ENCODE peak calls at places on chromosomes 12 and 14, in ten cellular contexts. L is gastrocnemius medialis, U is left ventricle myocardium inferior, H is tibial artery, T is pancreas, W is heart right ventricle, Q is cardiac muscle cell, B is spleen, X is neural progenitor cell, Z is colonic mucosa. K is an unnamed sample. For H3K9me3, the result is how much of the 10 kb centered on the place peaks cover.

GRCh38 chr12:85350356-85350755 is 70.3 kb downstream of the ALX1 start:
- DNase-seq in L (no peak), U (no peak), H (no peak), T (no peak), W (no peak), Q (no peak), B (no peak), X (peak), Z (no peak), K (no peak)

GRCh38 chr12:116524964-116525379 is 34.2 kb upstream of the MAP1LC3B2 start:
- DNase-seq in L (no peak), U (no peak), H (no peak), T (no peak), W (no peak), Q (peak), B (no peak), X (peak), Z (no peak), K (no peak)

GRCh38 chr14:68401320-68401719 is 391.5 kb downstream of the ZFP36L1 start:
- DNase-seq in L (no peak), U (no peak), H (no peak), T (no peak), W (no peak), Q (peak), B (no peak), X (no peak), Z (no peak), K (no peak)

GRCh38 chr14:69996197-69996596 is 117.0 kb downstream of the SMOC1 start:
- DNase-seq in L (no peak), U (no peak), H (no peak), T (no peak), W (no peak), Q (peak), B (no peak), X (no peak), Z (no peak), K (no peak)

GRCh38 chr14:95515080-95515489 is 1.4 kb downstream of the SYNE3 start:
- DNase-seq in L (peak), U (peak), H (peak), T (no peak), W (no peak), Q (peak), B (peak), X (peak), Z (no peak), K (peak)

GRCh38 chr12:98780261-98780660 is 135.2 kb downstream of the APAF1 start:
- DNase-seq in L (no peak), U (no peak), H (no peak), T (no peak), W (no peak), Q (no peak), B (no peak), X (no peak), Z (no peak), K (no peak)

GRCh38 chr12:85627584-85627983 is 208.6 kb downstream of the RASSF9 start:
- DNase-seq in L (no peak), U (no peak), H (no peak), T (no peak), W (no peak), Q (peak), B (no peak), X (no peak), Z (no peak), K (no peak)

GRCh38 chr12:20370001-20370381 is 1.7 kb downstream of the PDE3A start:
- DNase-seq in L (peak), U (peak), H (peak), T (peak), W (peak), Q (peak), B (peak), X (peak), Z (peak), K (peak)

GRCh38 chr12:63064080-63064479 is 86.9 kb downstream of the AVPR1A start:
- DNase-seq in L (no peak), U (no peak), H (no peak), T (no peak), W (no peak), Q (peak), B (no peak), X (no peak), Z (no peak), K (no peak)

GRCh38 chr14:74510955-74511354 is 17.4 kb downstream of the ISCA2 start:
- DNase-seq in L (no peak), U (no peak), H (peak), T (no peak), W (no peak), Q (no peak), B (peak), X (no peak), Z (no peak), K (no peak)

GRCh38 chr12:84969226-84969625 is 56.6 kb upstream of the SLC6A15 start:
- DNase-seq in L (no peak), U (no peak), H (no peak), T (no peak), W (no peak), Q (no peak), B (no peak), X (no peak), Z (no peak), K (no peak)

GRCh38 chr12:27555316-27555715 is 31.3 kb downstream of the PPFIBP1 start:
- DNase-seq in L (no peak), U (no peak), H (no peak), T (no peak), W (no peak), Q (no peak), B (no peak), X (no peak), Z (no peak), K (no peak)

GRCh38 chr14:94831085-94831484 is 61.2 kb upstream of the GSC start:
- DNase-seq in L (no peak), U (no peak), H (no peak), T (no peak), W (no peak), Q (no peak), B (no peak), X (no peak), Z (no peak), K (no peak)

GRCh38 chr12:23834076-23834475 is 115.4 kb downstream of the SOX5 start:
- DNase-seq in L (no peak), U (no peak), H (no peak), T (no peak), W (no peak), Q (peak), B (no peak), X (no peak), Z (no peak), K (no peak)

GRCh38 chr12:104578453-104578852 is 121.7 kb downstream of the CHST11 start:
- DNase-seq in L (no peak), U (no peak), H (no peak), T (no peak), W (no peak), Q (peak), B (no peak), X (peak), Z (no peak), K (no peak)

GRCh38 chr12:92078167-92079053 is 67.2 kb downstream of the BTG1 start:
- DNase-seq in L (peak), U (no peak), H (peak), T (no peak), W (no peak), Q (peak), B (no peak), X (no peak), Z (no peak), K (no peak)

GRCh38 chr12:117025481-117026151 is 73.6 kb downstream of the TESC start:
- DNase-seq in L (peak), U (peak), H (peak), T (peak), W (peak), Q (peak), B (peak), X (peak), Z (peak), K (peak)

GRCh38 chr12:102526701-102527100 is 46.3 kb upstream of the IGF1 start:
- DNase-seq in L (no peak), U (no peak), H (no peak), T (no peak), W (no peak), Q (peak), B (no peak), X (no peak), Z (no peak), K (no peak)

GRCh38 chr12:111262277-111262676 is 106.6 kb downstream of the PHETA1 start:
- DNase-seq in L (no peak), U (no peak), H (no peak), T (no peak), W (no peak), Q (no peak), B (no peak), X (no peak), Z (no peak), K (no peak)

GRCh38 chr12:130752692-130753230 is 36.7 kb upstream of the RIMBP2 start:
- DNase-seq in L (no peak), U (no peak), H (no peak), T (no peak), W (no peak), Q (no peak), B (no peak), X (peak), Z (no peak), K (no peak)

GRCh38 chr12:91418691-91419090 is 236.1 kb upstream of the DCN start:
- DNase-seq in L (no peak), U (no peak), H (no peak), T (no peak), W (no peak), Q (no peak), B (no peak), X (no peak), Z (no peak), K (no peak)

GRCh38 chr12:46938071-46938678 is 112.4 kb upstream of the SLC38A4 start:
- DNase-seq in L (no peak), U (no peak), H (no peak), T (no peak), W (no peak), Q (no peak), B (no peak), X (no peak), Z (no peak), K (no peak)

GRCh38 chr14:61710853-61711817 is 15.8 kb downstream of the HIF1A start:
- DNase-seq in L (no peak), U (no peak), H (no peak), T (no peak), W (no peak), Q (peak), B (peak), X (no peak), Z (no peak), K (no peak)

GRCh38 chr14:100641274-100641860 is 54.1 kb upstream of the BEGAIN start:
- DNase-seq in L (no peak), U (no peak), H (no peak), T (no peak), W (no peak), Q (no peak), B (peak), X (no peak), Z (no peak), K (peak)

GRCh38 chr12:6951551-6952120 is 480 bp downstream of the PTPN6 start:
- DNase-seq in L (no peak), U (no peak), H (no peak), T (no peak), W (no peak), Q (no peak), B (no peak), X (no peak), Z (no peak), K (no peak)

GRCh38 chr12:54025507-54026393 is 2.5 kb upstream of the HOXC6 start:
- DNase-seq in L (no peak), U (no peak), H (no peak), T (no peak), W (no peak), Q (no peak), B (no peak), X (no peak), Z (no peak), K (no peak)

GRCh38 chr14:71675126-71675901 is 256.9 kb upstream of the RGS6 start:
- DNase-seq in L (no peak), U (no peak), H (no peak), T (no peak), W (no peak), Q (no peak), B (no peak), X (peak), Z (no peak), K (no peak)

GRCh38 chr12:91194500-91194899 is 11.9 kb upstream of the DCN start:
- DNase-seq in L (no peak), U (no peak), H (no peak), T (no peak), W (no peak), Q (peak), B (no peak), X (no peak), Z (no peak), K (no peak)

GRCh38 chr12:8644345-8645248 is 18.0 kb downstream of the MFAP5 start:
- DNase-seq in L (no peak), U (no peak), H (no peak), T (no peak), W (no peak), Q (peak), B (no peak), X (no peak), Z (no peak), K (no peak)

GRCh38 chr12:2691001-2691339 is 103.8 kb upstream of the FKBP4 start:
- DNase-seq in L (no peak), U (no peak), H (no peak), T (no peak), W (no peak), Q (peak), B (peak), X (peak), Z (peak), K (peak)
- TF ChIP-seq CTCF in L (no peak), U (no peak), H (no peak), T (no peak), W (no peak), Q (peak), B (no peak), X (peak), Z (no peak), K (no peak)

DNA sequence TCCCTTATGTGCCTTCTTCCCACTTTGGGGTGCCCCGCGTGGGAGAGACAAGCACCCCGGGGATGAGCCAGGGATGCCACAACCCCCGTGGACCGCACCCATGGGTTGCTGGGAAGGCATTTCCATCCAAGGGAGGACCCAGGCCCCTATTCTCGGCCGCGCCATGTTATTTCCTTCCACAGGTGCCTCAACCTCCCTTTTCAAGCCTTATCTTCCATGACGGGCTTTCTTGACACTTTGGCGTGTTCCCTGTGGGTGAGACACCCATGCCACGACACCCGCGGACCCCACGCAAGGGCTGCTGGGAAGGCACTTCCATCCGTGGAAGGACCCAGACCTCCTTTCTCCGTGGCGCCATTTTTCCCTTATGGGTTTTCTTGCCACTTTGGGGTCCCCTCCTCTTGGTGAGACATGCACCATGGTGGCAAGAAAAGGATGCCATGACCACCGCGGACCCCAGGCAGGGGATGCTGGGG is 269.2 kb downstream of the ALG10 start:
- DNase-seq in L (no peak), U (peak), H (no peak), T (no peak), W (no peak), Q (no peak), B (peak), X (no peak), Z (no peak), K (peak)
- H3K9me3 ChIP-seq in L (under half), U (under half), H (under half), T (under half), W (under half), Q (under half), B (half or more), X (under half), Z (under half), K (half or more)

GRCh38 chr12:107564946-107565345 is 120.7 kb upstream of the PWP1 start:
- DNase-seq in L (no peak), U (no peak), H (no peak), T (no peak), W (no peak), Q (no peak), B (no peak), X (peak), Z (no peak), K (no peak)
- TF ChIP-seq CTCF in L (no peak), U (peak), H (no peak), T (no peak), W (no peak), Q (no peak), B (no peak), X (peak), Z (no peak), K (no peak)

GRCh38 chr14:79825046-79825521 is 386.2 kb downstream of the DIO2 start:
- DNase-seq in L (no peak), U (no peak), H (peak), T (peak), W (peak), Q (peak), B (no peak), X (no peak), Z (no peak), K (no peak)
- H3K9me3 ChIP-seq in L (under half), U (under half), H (under half), T (under half), W (under half), Q (under half), B (under half), X (under half), Z (under half), K (under half)

GRCh38 chr12:67091204-67091603 is 178.0 kb upstream of the CAND1 start:
- DNase-seq in L (no peak), U (no peak), H (no peak), T (peak), W (no peak), Q (no peak), B (no peak), X (no peak), Z (no peak), K (no peak)
- TF ChIP-seq CTCF in L (no peak), U (no peak), H (no peak), T (no peak), W (no peak), Q (no peak), B (no peak), X (no peak), Z (no peak), K (no peak)

GRCh38 chr12:114439833-114440449 is 34.0 kb upstream of the TBX5 start:
- DNase-seq in L (no peak), U (no peak), H (no peak), T (no peak), W (no peak), Q (no peak), B (no peak), X (peak), Z (no peak), K (no peak)
- H3K9me3 ChIP-seq in L (under half), U (under half), H (under half), T (under half), W (under half), Q (under half), B (under half), X (under half), Z (under half), K (under half)

DNA sequence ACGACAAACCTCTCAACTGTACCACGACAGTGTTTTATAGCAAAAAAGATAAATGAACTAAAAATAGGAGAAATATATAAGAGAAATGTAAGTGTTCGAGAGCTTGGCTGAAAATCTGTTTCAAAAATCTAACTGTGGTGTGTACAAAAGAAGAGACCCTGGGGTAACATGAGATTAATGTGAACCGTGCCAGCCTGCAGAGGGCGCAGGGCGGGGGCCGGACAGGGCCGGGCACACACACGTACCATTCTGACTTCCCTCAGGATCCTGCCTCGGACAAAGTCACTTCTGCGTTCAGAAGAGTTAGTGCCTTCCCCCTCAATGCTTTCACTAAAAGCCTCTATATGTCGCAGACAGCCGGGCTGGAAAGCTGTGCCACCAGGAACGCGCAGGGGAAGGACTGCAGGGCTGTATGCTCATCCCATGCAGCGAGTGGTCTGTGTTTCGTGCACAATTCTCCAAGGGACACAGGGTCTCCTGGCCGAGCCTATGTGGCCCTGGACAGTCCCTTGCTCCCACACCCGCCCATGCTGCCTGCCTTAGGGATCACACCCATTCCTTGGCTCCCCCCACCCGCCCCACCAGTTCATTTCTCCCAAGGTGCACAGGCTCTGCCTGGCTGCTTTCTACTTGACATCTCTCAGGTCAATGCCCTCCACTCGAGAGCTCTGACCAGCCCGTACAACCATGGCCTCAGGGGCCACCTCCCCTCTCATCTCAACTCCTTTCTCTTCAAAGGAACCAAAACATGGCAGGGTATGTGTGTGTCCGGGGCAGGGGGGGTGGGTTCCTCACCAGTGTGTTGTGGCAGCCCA is 8.5 kb downstream of the CDCA4 start:
- DNase-seq in L (no peak), U (no peak), H (no peak), T (no peak), W (no peak), Q (no peak), B (peak), X (no peak), Z (no peak), K (peak)
- TF ChIP-seq CTCF in L (peak), U (peak), H (peak), T (no peak), W (peak), Q (no peak), B (no peak), X (peak), Z (peak), K (no peak)

GRCh38 chr12:34598851-34599529 is 576.7 kb downstream of the ALG10 start:
- DNase-seq in L (no peak), U (no peak), H (no peak), T (no peak), W (no peak), Q (no peak), B (peak), X (no peak), Z (no peak), K (peak)

GRCh38 chr12:34599530-34600513 is 577.5 kb downstream of the ALG10 start:
- DNase-seq in L (peak), U (no peak), H (no peak), T (no peak), W (no peak), Q (no peak), B (peak), X (no peak), Z (no peak), K (no peak)

GRCh38 chr12:34601689-34602088 is 579.4 kb downstream of the ALG10 start:
- DNase-seq in L (peak), U (no peak), H (no peak), T (no peak), W (no peak), Q (no peak), B (no peak), X (no peak), Z (no peak), K (no peak)

GRCh38 chr12:34602213-34602940 is 580.1 kb downstream of the ALG10 start:
- DNase-seq in L (no peak), U (no peak), H (no peak), T (no peak), W (no peak), Q (no peak), B (peak), X (no peak), Z (no peak), K (peak)

DNA sequence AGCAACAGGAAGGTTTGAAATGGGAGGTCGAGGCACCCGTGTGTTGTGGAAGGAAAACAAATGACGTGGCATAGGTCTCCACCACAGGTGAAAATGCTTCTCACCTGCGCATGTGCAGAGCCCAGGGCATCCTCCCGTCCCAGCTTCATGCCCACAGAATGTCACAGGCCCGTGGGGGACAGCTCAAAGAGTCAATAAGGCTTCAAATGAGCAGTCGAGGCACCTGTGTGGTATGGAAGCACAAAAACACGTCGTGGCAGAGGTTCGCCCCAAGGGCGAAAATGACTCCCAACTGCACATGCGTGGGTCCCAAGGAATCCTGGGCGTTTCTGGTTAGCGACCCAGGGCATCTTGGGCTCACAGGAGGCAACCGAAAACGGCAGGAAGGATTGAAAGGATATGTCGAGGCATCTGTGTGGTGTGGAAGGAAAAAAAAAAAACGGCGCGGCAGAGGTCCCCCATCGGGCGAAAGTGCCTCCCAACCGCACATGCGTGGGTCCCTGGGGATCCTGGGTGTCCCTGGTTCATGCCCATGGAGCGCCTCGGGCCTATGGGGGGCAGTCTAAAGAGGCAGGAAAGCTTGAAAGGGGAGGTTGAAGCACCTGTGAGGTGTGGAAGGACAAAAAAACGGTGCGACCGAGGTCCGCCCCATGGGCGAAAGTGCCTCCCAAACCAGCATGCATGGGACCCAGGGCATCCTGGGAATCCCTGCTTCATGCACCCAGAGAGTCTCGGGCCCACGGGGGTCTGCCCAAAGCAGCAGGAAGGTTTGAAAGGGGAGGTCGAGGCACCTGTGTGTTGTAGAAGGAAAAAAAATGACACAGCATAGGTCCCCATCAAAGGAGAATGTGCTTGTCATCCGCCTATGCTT is 578.5 kb downstream of the ALG10 start:
- DNase-seq in L (peak), U (no peak), H (no peak), T (no peak), W (no peak), Q (no peak), B (peak), X (no peak), Z (no peak), K (peak)
- H3K9me3 ChIP-seq in L (under half), U (half or more), H (half or more), T (under half), W (half or more), Q (under half), B (half or more), X (under half), Z (under half), K (half or more)

K was measured in mucosa of descending colon.